ENCODE peak calls at places on chromosomes 13 and 19, in six cellular contexts. T is activated CD8-positive, alpha-beta memory T cell treated with anti-CD3 and anti-CD28 coated beads for 1 hour; F is HFFc6; E is Right ventricle myocardium inferior; W is lower leg skin; Z is activated gamma-delta T cell treated with anti-CD3 and anti-CD28 coated beads, Interleukin-2, amount 50 U/mL, for 16 hours. B is an unnamed sample.

GRCh38 chr13:109787135-109787954 is 962 bp upstream of the IRS2 start:
- DNase-seq in T (no peak), F (no peak), E (no peak), W (peak; percentile 42), Z (no peak), B (peak; percentile 25)

GRCh38 chr19:42683917-42684513 is 56.3 kb downstream of the PSG3 start:
- DNase-seq in T (no peak), F (no peak), E (no peak), W (no peak), Z (no peak), B (no peak)

GRCh38 chr19:11624064-11624463 is 26.8 kb downstream of the ZNF627 start:
- DNase-seq in T (no peak), F (no peak), E (no peak), W (no peak), Z (no peak), B (no peak)

GRCh38 chr13:53052675-53053074 is 24.1 kb downstream of the OLFM4 start:
- DNase-seq in T (no peak), F (no peak), E (no peak), W (no peak), Z (no peak), B (peak; percentile 3)

GRCh38 chr19:7658219-7658686 is 10.6 kb upstream of the RETN start:
- DNase-seq in T (no peak), F (no peak), E (no peak), W (no peak), Z (no peak), B (no peak)

GRCh38 chr19:19111967-19112580 is 26.2 kb downstream of the TMEM161A start:
- DNase-seq in T (no peak), F (no peak), E (no peak), W (no peak), Z (no peak), B (no peak)

GRCh38 chr19:11480927-11481776 is at the start of gene ELAVL3:
- DNase-seq in T (no peak), F (no peak), E (no peak), W (no peak), Z (no peak), B (no peak)

GRCh38 chr19:53903055-53903680 is 5.9 kb upstream of the CACNG7 start:
- DNase-seq in T (no peak), F (peak; percentile 22), E (no peak), W (no peak), Z (no peak), B (peak; percentile 46)

GRCh38 chr13:49791753-49792549 is 531 bp downstream of the KPNA3 start:
- DNase-seq in T (no peak), F (no peak), E (peak; percentile 73), W (peak; percentile 22), Z (peak; percentile 25), B (no peak)

GRCh38 chr19:18420931-18421330 is 1.7 kb downstream of the SSBP4 start:
- DNase-seq in T (no peak), F (no peak), E (no peak), W (no peak), Z (no peak), B (no peak)

GRCh38 chr13:59391696-59392095 is 772.0 kb downstream of the DIAPH3 start:
- DNase-seq in T (peak; percentile 15), F (peak; percentile 74), E (no peak), W (peak; percentile 42), Z (peak; percentile 27), B (peak; percentile 78)

B was measured in endothelial cell of umbilical vein.